ENCODE peak calls at places on chromosomes 5 and 9, in six cellular contexts. Z is keratinocyte; D is stimulated activated CD4-positive, alpha-beta T cell treated with anti-CD3 and anti-CD28 coated beads, Interleukin-12 subunit alpha, Interleukin-12 subunit beta, amount 100 ng/mL, for 48 hours; R is mesothelial cell of epicardium; U is stimulated activated CD8-positive, alpha-beta memory T cell treated with anti-CD3 and anti-CD28 coated beads, Interleukin-12 subunit alpha, Interleukin-12 subunit beta, amount 100 ng/mL, for 1 hour; T is stromal cell of bone marrow. P is an unnamed sample.

GRCh38 chr5:4533457-4534105 is 606.5 kb upstream of the ADAMTS16 start:
- DNase-seq in Z (no peak), R (no peak), T (no peak), D (no peak), U (no peak), P (no peak)

GRCh38 chr9:134641173-134641985 is at the start of gene COL5A1:
- DNase-seq in Z (no peak), T (peak), D (peak), U (peak), R (peak), P (peak)

GRCh38 chr9:35533398-35533797 is 43.5 kb downstream of the RUSC2 start:
- DNase-seq in T (no peak), Z (no peak), D (no peak), U (no peak), R (no peak), P (no peak)

GRCh38 chr5:150158170-150158949 is 2.7 kb upstream of the PDGFRB start:
- DNase-seq in T (no peak), U (no peak), Z (no peak), D (no peak), R (no peak), P (no peak)

GRCh38 chr9:134315716-134316443 is 10.4 kb upstream of the RXRA start:
- DNase-seq in Z (no peak), D (no peak), T (no peak), U (no peak), R (no peak), P (no peak)

GRCh38 chr9:20442461-20443319 is 179.6 kb downstream of the MLLT3 start:
- DNase-seq in R (no peak), D (no peak), U (no peak), Z (no peak), T (no peak), P (no peak)

GRCh38 chr9:129275626-129276247 is 97.7 kb upstream of the IER5L start:
- DNase-seq in R (no peak), D (no peak), Z (no peak), U (no peak), T (no peak), P (no peak)

GRCh38 chr5:128536229-128536860 is 1.7 kb downstream of the FBN2 start:
- DNase-seq in Z (no peak), R (no peak), U (no peak), D (no peak), T (no peak), P (no peak)

P was measured in naive thymus-derived CD4-positive, alpha-beta T cell.